ENCODE peak calls at places on chromosomes 5 and 9, in nine cellular contexts. X is foreskin fibroblast; T is effector CD8-positive, alpha-beta T cell; P is heart left ventricle; N is activated T-cell treated with anti-CD3 and anti-CD28 coated beads for 1 hour; C is HTR-8/SVneo; I is NCI-H1092; G is ureter; D is IMR-90. Y is an unnamed sample.

GRCh38 chr9:95341262-95342011 is 23.9 kb upstream of the FANCC start:
- DNase-seq in C (no peak), T (no peak), X (peak; percentile 20), D (peak; percentile 37), P (no peak), G (no peak), I (no peak), N (no peak), Y (peak; percentile 1)

GRCh38 chr5:74372051-74372450 is 268.5 kb downstream of the ENC1 start:
- DNase-seq in T (no peak), G (no peak), D (no peak), C (no peak), P (no peak), X (no peak), I (no peak), N (no peak), Y (no peak)

GRCh38 chr5:110414360-110414759 is 312.1 kb downstream of the TMEM232 start:
- DNase-seq in G (no peak), I (no peak), X (peak; percentile 3), P (no peak), N (no peak), C (no peak), T (no peak), D (peak; percentile 10), Y (no peak)

GRCh38 chr9:89755835-89756234 is 151.0 kb downstream of the GADD45G start:
- DNase-seq in X (no peak), C (no peak), I (peak; percentile 60), P (peak; percentile 43), D (peak; percentile 18), T (no peak), G (peak; percentile 69), N (no peak), Y (no peak)

GRCh38 chr9:18861599-18862546 is 171.1 kb downstream of the SAXO1 start:
- DNase-seq in C (no peak), X (no peak), G (no peak), T (no peak), I (no peak), D (peak; percentile 44), P (peak; percentile 58), N (no peak), Y (peak; percentile 28)

GRCh38 chr5:2996248-2996647 is 244.8 kb upstream of the IRX2 start:
- DNase-seq in G (no peak), I (no peak), C (no peak), X (no peak), T (no peak), P (no peak), N (no peak), D (no peak), Y (no peak)

GRCh38 chr9:98523231-98523901 is 185.4 kb downstream of the GABBR2 start:
- DNase-seq in T (no peak), X (no peak), I (no peak), G (no peak), P (no peak), C (peak; percentile 45), D (peak; percentile 62), N (no peak), Y (no peak)

GRCh38 chr5:2894347-2895135 is 143.1 kb upstream of the IRX2 start:
- DNase-seq in D (no peak), C (no peak), P (no peak), I (no peak), X (no peak), G (peak; percentile 25), T (no peak), N (no peak), Y (no peak)

GRCh38 chr9:133991211-133991921 is 758 bp downstream of the VAV2 start:
- DNase-seq in T (no peak), I (no peak), C (no peak), N (no peak), D (no peak), G (no peak), X (no peak), P (no peak), Y (no peak)

GRCh38 chr9:109001275-109001676 is 12.0 kb downstream of the CTNNAL1 start:
- DNase-seq in I (no peak), N (no peak), C (peak; percentile 50), P (no peak), T (no peak), G (no peak), X (peak; percentile 82), D (peak; percentile 93), Y (no peak)

GRCh38 chr9:137370865-137371520 is 52.0 kb downstream of the EXD3 start:
- DNase-seq in G (no peak), C (no peak), N (no peak), D (no peak), P (no peak), I (no peak), X (no peak), T (no peak), Y (no peak)

GRCh38 chr5:112930082-112930344 is 8.0 kb upstream of the REEP5 start:
- DNase-seq in D (no peak), C (no peak), T (no peak), G (no peak), N (no peak), P (no peak), I (no peak), X (no peak), Y (no peak)

GRCh38 chr5:107539726-107540330 is 130.9 kb downstream of the EFNA5 start:
- DNase-seq in X (no peak), D (no peak), T (no peak), C (no peak), P (no peak), I (no peak), G (no peak), N (no peak), Y (no peak)

GRCh38 chr5:154101184-154101583 is 62.4 kb downstream of the MFAP3 start:
- DNase-seq in X (no peak), P (peak; percentile 13), N (no peak), G (no peak), I (no peak), T (no peak), C (no peak), D (no peak), Y (no peak)

GRCh38 chr5:31632460-31632859 is 6.5 kb upstream of the PDZD2 start:
- DNase-seq in P (no peak), I (no peak), G (no peak), C (no peak), T (no peak), X (no peak), D (no peak), N (no peak), Y (no peak)

GRCh38 chr5:119743927-119744326 is 114.6 kb downstream of the FAM170A start:
- DNase-seq in X (no peak), C (peak; percentile 26), T (no peak), G (no peak), D (peak; percentile 4), I (no peak), N (no peak), P (no peak), Y (no peak)

GRCh38 chr9:89523948-89524347 is 26.0 kb upstream of the SEMA4D start:
- DNase-seq in P (no peak), N (peak; percentile 43), T (no peak), X (no peak), D (no peak), G (no peak), C (no peak), I (no peak), Y (peak; percentile 26)

GRCh38 chr5:44233691-44234090 is 155.5 kb downstream of the FGF10 start:
- DNase-seq in P (no peak), N (no peak), I (no peak), X (no peak), D (no peak), G (no peak), T (no peak), C (no peak), Y (no peak)

GRCh38 chr5:112179290-112179689 is 239.8 kb downstream of the EPB41L4A start:
- DNase-seq in P (no peak), T (no peak), I (no peak), C (no peak), X (no peak), D (no peak), G (no peak), N (no peak), Y (no peak)

GRCh38 chr9:121261107-121261460 is 6.9 kb upstream of the GSN start:
- DNase-seq in X (no peak), I (peak; percentile 28), N (no peak), C (no peak), G (no peak), D (no peak), T (no peak), P (no peak), Y (peak; percentile 83)

GRCh38 chr5:54883374-54884194 is 101.8 kb downstream of the ESM1 start:
- DNase-seq in C (peak; percentile 45), N (no peak), P (peak; percentile 23), I (no peak), X (peak; percentile 39), D (peak; percentile 54), T (no peak), G (no peak), Y (peak; percentile 50)

GRCh38 chr5:44511596-44511995 is 122.4 kb upstream of the FGF10 start:
- DNase-seq in N (no peak), I (no peak), X (no peak), P (no peak), G (no peak), C (no peak), D (no peak), T (no peak), Y (no peak)

GRCh38 chr5:374631-375335 is 53.3 kb downstream of the AHRR start:
- DNase-seq in N (no peak), D (no peak), G (peak; percentile 42), X (no peak), C (no peak), P (no peak), I (no peak), T (no peak), Y (no peak)

GRCh38 chr5:102843997-102844396 is 88.9 kb downstream of the PAM start:
- DNase-seq in C (no peak), N (no peak), I (no peak), D (peak; percentile 79), P (no peak), X (peak; percentile 36), G (no peak), T (no peak), Y (no peak)

GRCh38 chr9:19290103-19290502 is 59.6 kb downstream of the DENND4C start:
- DNase-seq in D (no peak), I (no peak), P (no peak), N (no peak), T (no peak), X (no peak), G (no peak), C (no peak), Y (no peak)

GRCh38 chr9:103899836-103900235 is 194.3 kb upstream of the SMC2 start:
- DNase-seq in G (no peak), D (no peak), N (no peak), I (no peak), T (no peak), C (no peak), X (no peak), P (no peak), Y (no peak)

GRCh38 chr5:147918101-147918500 is 11.8 kb upstream of the C5orf46 start:
- DNase-seq in N (no peak), X (no peak), P (no peak), T (no peak), C (no peak), I (no peak), D (peak; percentile 65), G (no peak), Y (no peak)

Y was measured in dermis microvascular lymphatic vessel endothelial cell.